ENCODE peak calls at places on chromosomes 5 and 9, in four cellular contexts. R is brain microvascular endothelial cell, I is AG10803, O is mammary epithelial cell. Q is an unnamed sample.

GRCh38 chr9:15837079-15837679 is 284.3 kb downstream of the CCDC171 start:
- DNase-seq in I (peak; percentile 54), R (peak; percentile 42), O (peak; percentile 45), Q (peak; percentile 70)

GRCh38 chr5:83104031-83104430 is 26.7 kb downstream of the XRCC4 start:
- DNase-seq in I (peak; percentile 47), O (no peak), R (peak; percentile 16), Q (no peak)

GRCh38 chr5:126448720-126449119 is 25.5 kb downstream of the GRAMD2B start:
- DNase-seq in R (no peak), I (no peak), O (no peak), Q (no peak)

GRCh38 chr9:105216440-105217178 is 27.8 kb upstream of the SLC44A1 start:
- DNase-seq in R (no peak), I (peak; percentile 36), O (peak; percentile 9), Q (peak; percentile 10)

GRCh38 chr9:113296796-113297558 is 6.2 kb downstream of the RNF183 start:
- DNase-seq in R (no peak), O (no peak), I (no peak), Q (no peak)

GRCh38 chr9:36450110-36450732 is 50.2 kb upstream of the RNF38 start:
- DNase-seq in I (peak; percentile 57), O (peak; percentile 26), R (peak; percentile 12), Q (peak; percentile 74)

GRCh38 chr5:141608557-141608956 is 10.2 kb downstream of the DIAPH1 start:
- DNase-seq in I (no peak), O (no peak), R (no peak), Q (no peak)

GRCh38 chr9:23438299-23438907 is 387.6 kb downstream of the ELAVL2 start:
- DNase-seq in I (no peak), R (no peak), O (no peak), Q (no peak)

GRCh38 chr9:75198436-75198835 is 110.1 kb downstream of the OSTF1 start:
- DNase-seq in O (no peak), R (no peak), I (no peak), Q (no peak)

GRCh38 chr5:53126514-53126913 is 17.0 kb upstream of the MOCS2 start:
- DNase-seq in O (peak; percentile 56), R (peak; percentile 65), I (peak; percentile 49), Q (peak; percentile 32)

GRCh38 chr5:127001621-127002296 is 28.6 kb downstream of the MARCHF3 start:
- DNase-seq in I (peak; percentile 95), R (peak; percentile 93), O (no peak), Q (no peak)

GRCh38 chr5:168167338-168167737 is 124.1 kb upstream of the WWC1 start:
- DNase-seq in O (no peak), I (no peak), R (no peak), Q (no peak)

GRCh38 chr9:99109522-99109921 is 4.6 kb downstream of the TGFBR1 start:
- DNase-seq in O (no peak), R (no peak), I (peak; percentile 96), Q (peak; percentile 65)

GRCh38 chr5:27171696-27172362 is 133.4 kb upstream of the CDH9 start:
- DNase-seq in O (no peak), R (no peak), I (no peak), Q (no peak)

GRCh38 chr5:2003690-2004365 is 121.1 kb upstream of the IRX4 start:
- DNase-seq in O (no peak), I (no peak), R (no peak), Q (no peak)

DNA sequence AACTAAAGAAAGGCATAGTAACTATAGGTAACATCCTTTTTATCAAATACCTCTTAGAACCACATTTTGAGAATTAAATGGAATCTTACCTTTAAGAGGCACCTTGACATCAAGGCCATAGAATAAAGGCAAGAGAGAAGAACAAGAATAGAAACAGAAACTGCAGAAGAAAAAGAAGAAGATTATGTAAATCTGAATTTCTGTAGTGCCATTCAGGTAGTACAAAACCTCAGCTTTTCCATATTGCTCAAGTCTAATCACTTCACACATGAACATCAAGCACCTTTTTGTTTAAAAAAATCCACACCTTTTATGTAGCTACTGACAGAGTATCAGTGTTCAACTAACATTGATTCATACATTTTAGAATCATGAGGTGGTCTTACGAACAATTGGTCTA is 91.8 kb upstream of the DPYSL3 start:
- DNase-seq in O (no peak), I (no peak), R (no peak), Q (no peak)
- TF ChIP-seq CTCF in O (no peak), I (no peak), R (no peak), Q (no peak)

GRCh38 chr9:95044731-95045508 is 272.6 kb downstream of the FANCC start:
- DNase-seq in O (no peak), I (no peak), R (no peak), Q (no peak)
- TF ChIP-seq CTCF in O (no peak), I (no peak), R (peak; percentile 70), Q (no peak)

DNA sequence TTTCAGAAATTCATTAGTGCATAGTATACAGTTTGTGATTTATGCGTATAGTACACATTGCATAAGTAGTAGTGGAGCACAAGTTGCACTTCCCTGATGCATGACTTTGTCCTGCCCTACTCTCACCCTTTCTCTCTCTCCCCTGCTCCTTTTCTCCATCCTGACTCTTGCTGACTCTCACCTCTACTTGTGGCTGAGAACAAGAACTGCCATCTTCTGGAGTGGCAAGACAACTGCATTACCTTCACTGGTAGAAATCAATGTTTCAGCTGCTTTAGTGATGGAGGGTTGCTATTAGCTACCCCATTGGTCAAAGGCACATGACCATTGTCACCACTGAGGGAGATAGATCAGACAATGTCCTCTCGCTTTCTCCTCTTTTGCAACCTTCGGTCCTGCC is 26.9 kb downstream of the SPEF2 start:
- DNase-seq in O (peak; percentile 33), R (no peak), I (no peak), Q (peak; percentile 11)
- TF ChIP-seq CTCF in O (no peak), R (peak; percentile 13), I (no peak), Q (no peak)

DNA sequence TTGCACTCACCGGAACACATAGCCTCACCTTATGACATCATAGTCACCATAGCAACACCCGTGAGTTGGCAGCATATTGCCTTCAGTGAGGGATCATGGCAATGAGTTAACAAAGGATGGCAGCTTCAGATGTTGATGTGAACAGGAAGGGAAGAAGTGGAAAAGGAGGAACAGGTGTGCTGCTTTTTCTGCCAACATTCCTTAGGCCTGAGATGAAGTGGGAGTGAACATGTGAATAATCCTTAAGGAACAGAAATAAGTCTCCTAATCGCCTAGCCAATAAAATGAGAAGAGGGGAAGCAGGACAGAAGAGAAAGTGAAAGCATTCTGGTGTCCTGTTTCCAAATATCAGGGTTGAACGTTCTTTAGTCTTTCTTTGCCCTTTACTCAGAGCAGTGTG is 360.0 kb downstream of the BRINP1 start:
- DNase-seq in O (peak; percentile 82), R (no peak), I (peak; percentile 40), Q (peak; percentile 77)
- TF ChIP-seq CTCF in O (no peak), R (no peak), I (no peak), Q (no peak)

GRCh38 chr5:39691993-39692392 is 267.2 kb upstream of the DAB2 start:
- DNase-seq in O (peak; percentile 35), R (no peak), I (no peak), Q (peak; percentile 35)
- TF ChIP-seq CTCF in O (peak; percentile 51), R (peak; percentile 47), I (peak; percentile 11), Q (peak; percentile 23)

Q was measured in MCF 10A.